ENCODE peak calls at places on chromosome 2, in seven cellular contexts. E is esophagus muscularis mucosa, U is K562, M is H1, J is HepG2, L is upper lobe of left lung, W is sigmoid colon. G is an unnamed sample.

GRCh38 chr2:68974251-68974650 is at the start of gene GKN1:
- DNase-seq in M (no peak), U (no peak), E (no peak), J (no peak), W (no peak), L (no peak), G (no peak)

GRCh38 chr2:49067971-49068370 is 86.3 kb downstream of the FSHR start:
- DNase-seq in U (no peak), J (no peak), E (no peak), M (no peak), W (no peak), L (no peak), G (no peak)

GRCh38 chr2:45458909-45459563 is 152.0 kb downstream of the SRBD1 start:
- DNase-seq in U (peak), J (peak), E (no peak), L (no peak), W (no peak), M (no peak), G (peak)

GRCh38 chr2:149094217-149095015 is 55.9 kb downstream of the LYPD6B start:
- DNase-seq in W (no peak), L (no peak), E (no peak), M (no peak), U (no peak), J (no peak), G (no peak)

GRCh38 chr2:28389399-28390240 is 3.0 kb upstream of the FOSL2 start:
- DNase-seq in E (no peak), L (no peak), W (peak), U (no peak), M (no peak), J (no peak), G (no peak)

GRCh38 chr2:9095226-9095625 is 91.7 kb upstream of the MBOAT2 start:
- DNase-seq in J (no peak), U (no peak), M (no peak), W (no peak), L (peak), E (no peak), G (no peak)

GRCh38 chr2:238895901-238896600 is 48.2 kb downstream of the TWIST2 start:
- DNase-seq in E (peak), J (peak), U (no peak), M (no peak), W (peak), L (peak), G (peak)

GRCh38 chr2:146721486-146721885 is 1123.3 kb upstream of the ACVR2A start:
- DNase-seq in L (no peak), E (no peak), M (no peak), W (no peak), U (no peak), J (no peak), G (no peak)

GRCh38 chr2:199716807-199717586 is 134.0 kb downstream of the FTCDNL1 start:
- DNase-seq in E (no peak), M (no peak), L (no peak), J (peak), W (no peak), U (no peak), G (no peak)

GRCh38 chr2:20620271-20620681 is 30.6 kb downstream of the HS1BP3 start:
- DNase-seq in L (no peak), J (no peak), U (no peak), E (no peak), M (no peak), W (peak), G (peak)

GRCh38 chr2:46493241-46493970 is 14.0 kb downstream of the TMEM247 start:
- DNase-seq in M (no peak), L (no peak), J (no peak), W (no peak), E (no peak), U (no peak), G (no peak)

GRCh38 chr2:219124379-219125110 is 36.1 kb downstream of the NHEJ1 start:
- DNase-seq in L (no peak), J (no peak), E (no peak), W (no peak), U (peak), M (no peak), G (peak)

GRCh38 chr2:63751901-63752300 is 89.8 kb upstream of the UGP2 start:
- DNase-seq in L (no peak), W (no peak), E (no peak), U (no peak), J (no peak), M (no peak), G (no peak)

GRCh38 chr2:133097666-133098065 is 427.7 kb upstream of the LYPD1 start:
- DNase-seq in M (no peak), L (no peak), U (no peak), J (no peak), E (no peak), W (no peak), G (no peak)

GRCh38 chr2:70173520-70173919 is 17.3 kb downstream of the C2orf42 start:
- DNase-seq in U (no peak), E (no peak), M (no peak), L (no peak), J (no peak), W (no peak), G (no peak)

GRCh38 chr2:203175371-203175770 is 63.4 kb upstream of the CYP20A1 start:
- DNase-seq in L (no peak), E (no peak), M (no peak), J (no peak), W (no peak), U (no peak), G (no peak)

GRCh38 chr2:46146866-46147502 is 150.2 kb upstream of the EPAS1 start:
- DNase-seq in M (no peak), E (no peak), W (peak), J (no peak), L (no peak), U (no peak), G (no peak)

GRCh38 chr2:161134547-161135518 is 25.4 kb upstream of the TANK start:
- DNase-seq in M (no peak), U (no peak), L (no peak), E (no peak), J (peak), W (no peak), G (no peak)

GRCh38 chr2:128595763-128596452 is 277.2 kb upstream of the HS6ST1 start:
- DNase-seq in E (no peak), W (peak), L (no peak), U (no peak), M (no peak), J (no peak), G (no peak)

GRCh38 chr2:221204699-221205098 is 367.4 kb downstream of the EPHA4 start:
- DNase-seq in L (no peak), E (no peak), M (no peak), U (no peak), W (no peak), J (no peak), G (no peak)

GRCh38 chr2:181074457-181074856 is 94.1 kb downstream of the UBE2E3 start:
- DNase-seq in L (no peak), E (no peak), W (no peak), U (no peak), M (no peak), J (no peak), G (no peak)

GRCh38 chr2:95385570-95385984 is 16.9 kb upstream of the FAHD2A start:
- DNase-seq in E (no peak), L (peak), W (peak), M (no peak), J (no peak), U (no peak), G (no peak)

GRCh38 chr2:151953467-151953866 is 125.2 kb upstream of the ARL5A start:
- DNase-seq in U (no peak), M (no peak), E (no peak), W (no peak), L (no peak), J (no peak), G (no peak)

GRCh38 chr2:46873632-46874068 is 42.0 kb downstream of the MCFD2 start:
- DNase-seq in J (peak), W (peak), L (no peak), E (peak), M (no peak), U (peak), G (peak)

GRCh38 chr2:96934831-96935545 is 51.4 kb downstream of the FAM178B start:
- DNase-seq in M (no peak), W (no peak), J (no peak), U (no peak), L (no peak), E (no peak), G (no peak)

GRCh38 chr2:48715042-48715899 is 40.3 kb downstream of the LHCGR start:
- DNase-seq in L (no peak), U (peak), M (no peak), E (no peak), J (no peak), W (peak), G (peak)

GRCh38 chr2:240136671-240137292 is 677 bp upstream of the COPS9 start:
- DNase-seq in L (peak), E (no peak), J (no peak), U (no peak), M (no peak), W (no peak), G (peak)

GRCh38 chr2:102735431-102736130 is 26.2 kb upstream of the TMEM182 start:
- DNase-seq in E (no peak), M (no peak), U (peak), J (peak), W (no peak), L (peak), G (peak)

GRCh38 chr2:152925540-152926448 is 207.4 kb downstream of the ARL6IP6 start:
- DNase-seq in W (peak), U (peak), L (no peak), J (peak), M (peak), E (no peak), G (peak)

GRCh38 chr2:675982-676646 is 1.1 kb downstream of the TMEM18 start:
- DNase-seq in U (peak), W (peak), M (peak), L (no peak), E (peak), J (peak), G (peak)

GRCh38 chr2:176657391-176657790 is 388.1 kb downstream of the MTX2 start:
- DNase-seq in E (no peak), L (no peak), W (no peak), J (no peak), M (no peak), U (no peak), G (no peak)

GRCh38 chr2:222861411-222862067 is 703 bp downstream of the ACSL3 start:
- DNase-seq in E (no peak), W (peak), U (peak), J (no peak), M (no peak), L (no peak), G (peak)

GRCh38 chr2:210756821-210757220 is 200.4 kb downstream of the CPS1 start:
- DNase-seq in M (no peak), E (no peak), W (no peak), U (no peak), L (no peak), J (no peak), G (no peak)

GRCh38 chr2:20501974-20502373 is 55.1 kb downstream of the RHOB start:
- DNase-seq in J (no peak), W (peak), E (no peak), L (no peak), U (peak), M (no peak), G (no peak)

GRCh38 chr2:100008960-100009359 is 133.4 kb downstream of the AFF3 start:
- DNase-seq in M (no peak), J (no peak), W (no peak), L (no peak), E (peak), U (no peak), G (no peak)

GRCh38 chr2:135996304-135996703 is 10.9 kb upstream of the DARS1 start:
- DNase-seq in J (no peak), W (no peak), U (no peak), E (no peak), L (no peak), M (no peak), G (no peak)

GRCh38 chr2:102110596-102111334 is 31.8 kb upstream of the IL1R1 start:
- DNase-seq in J (no peak), E (no peak), W (no peak), M (no peak), U (no peak), L (peak), G (no peak)

GRCh38 chr2:468631-469310 is 180.9 kb upstream of the ALKAL2 start:
- DNase-seq in W (no peak), L (peak), E (peak), M (no peak), U (no peak), J (no peak), G (no peak)

GRCh38 chr2:182885771-182886170 is 19.3 kb upstream of the FRZB start:
- DNase-seq in U (no peak), W (no peak), M (no peak), J (no peak), E (no peak), L (no peak), G (no peak)

DNA sequence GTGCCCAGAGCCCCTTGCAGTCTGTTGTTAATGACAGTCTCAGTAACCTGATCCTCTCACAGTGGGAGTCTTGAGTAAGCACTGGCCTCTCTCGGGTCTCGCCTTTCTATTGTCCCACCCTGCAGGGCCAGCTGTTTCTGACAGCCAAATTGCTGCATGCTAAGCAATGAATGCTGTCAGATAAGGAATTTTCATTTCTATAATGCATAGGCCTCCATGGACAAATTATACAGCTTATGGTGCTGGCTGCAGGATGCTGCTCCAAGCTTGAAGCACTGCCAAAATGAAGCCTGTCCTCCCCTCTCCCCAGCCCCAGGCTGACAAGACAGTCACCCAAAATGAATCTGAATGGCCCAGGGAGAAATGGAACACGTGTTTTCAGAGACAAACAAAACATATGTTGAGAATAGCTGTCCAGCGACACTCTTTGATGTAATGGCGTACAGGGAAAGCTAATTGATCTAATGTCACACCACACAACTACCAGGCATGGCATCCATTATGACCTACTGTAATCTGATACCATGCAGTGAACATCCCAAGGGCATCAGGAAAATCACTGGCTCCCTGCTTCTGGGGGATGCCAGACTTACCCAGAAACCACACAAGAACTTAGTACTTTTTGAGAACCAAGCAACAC is 36.8 kb downstream of the ACVR1 start:
- DNase-seq in M (peak), W (no peak), U (peak), E (no peak), J (peak), L (no peak), G (no peak)
- TF ChIP-seq EP300 in M (no peak), W (no peak), U (no peak), E (no peak), J (no peak), L (no peak), G (no peak)

DNA sequence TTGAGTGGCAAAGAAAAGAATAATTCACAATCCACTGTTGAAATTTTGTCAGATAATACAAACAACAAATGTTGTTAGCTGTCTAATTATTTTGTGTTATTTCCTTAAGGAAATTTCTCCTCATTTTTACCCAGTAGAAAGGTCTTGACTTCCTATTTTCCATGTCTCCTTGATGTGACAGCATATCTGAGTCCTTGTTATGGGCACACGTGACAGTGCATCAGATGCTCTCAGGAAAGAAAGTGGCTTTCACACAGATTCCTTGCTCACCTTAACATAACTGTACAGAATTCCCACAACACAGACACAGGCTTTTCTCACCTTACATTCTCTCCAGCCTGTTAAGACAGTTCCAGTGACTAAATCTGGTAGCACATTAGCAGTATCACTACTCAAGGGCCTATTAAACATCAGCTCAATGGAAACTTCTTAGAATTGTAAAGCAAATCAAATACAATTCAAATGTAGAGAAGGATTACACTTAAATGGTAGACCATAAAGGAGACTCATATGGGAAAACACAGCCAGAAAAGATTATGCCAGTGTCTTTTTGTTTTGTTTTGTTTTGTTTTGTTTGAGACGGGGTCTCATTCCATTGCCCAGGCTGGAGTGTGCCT is 30.2 kb upstream of the GPR55 start:
- DNase-seq in L (no peak), M (no peak), J (no peak), E (no peak), W (no peak), U (no peak), G (no peak)
- TF ChIP-seq POLR2AphosphoS5 in L (no peak), M (no peak), J (no peak), E (no peak), W (no peak), U (no peak), G (no peak)

GRCh38 chr2:42794271-42795046 is 2.1 kb upstream of the HAAO start:
- DNase-seq in E (no peak), L (no peak), W (no peak), J (peak), M (no peak), U (peak), G (peak)

GRCh38 chr2:42797281-42797680 is 4.9 kb upstream of the HAAO start:
- DNase-seq in M (no peak), L (no peak), E (no peak), W (no peak), J (no peak), U (no peak), G (no peak)

GRCh38 chr2:42795275-42795674 is 2.9 kb upstream of the HAAO start:
- DNase-seq in E (no peak), U (no peak), M (no peak), W (no peak), L (no peak), J (no peak), G (no peak)

GRCh38 chr2:42795871-42796301 is 3.5 kb upstream of the HAAO start:
- DNase-seq in E (no peak), M (no peak), W (no peak), U (no peak), J (no peak), L (no peak), G (no peak)

GRCh38 chr2:42796427-42797248 is 4.3 kb upstream of the HAAO start:
- DNase-seq in J (no peak), L (no peak), U (no peak), W (no peak), E (no peak), M (no peak), G (no peak)
- TF ChIP-seq EP300 in J (no peak), L (no peak), U (no peak), W (no peak), E (no peak), M (no peak), G (no peak)

GRCh38 chr2:226158229-226158628 is 641.4 kb downstream of the IRS1 start:
- DNase-seq in E (no peak), L (no peak), U (no peak), W (no peak), M (no peak), J (no peak), G (no peak)
- TF ChIP-seq POLR2AphosphoS5 in E (no peak), L (no peak), U (no peak), W (no peak), M (no peak), J (no peak), G (no peak)

GRCh38 chr2:12192762-12193161 is 446.3 kb downstream of the LPIN1 start:
- DNase-seq in U (no peak), M (no peak), E (no peak), W (no peak), L (no peak), J (no peak), G (no peak)

GRCh38 chr2:12196495-12196894 is 450.1 kb downstream of the LPIN1 start:
- DNase-seq in L (no peak), W (no peak), M (no peak), J (no peak), E (no peak), U (no peak), G (no peak)

GRCh38 chr2:12199661-12200258 is 453.3 kb downstream of the LPIN1 start:
- DNase-seq in M (no peak), U (no peak), W (no peak), L (no peak), E (no peak), J (no peak), G (no peak)

GRCh38 chr2:12197133-12197532 is 450.7 kb downstream of the LPIN1 start:
- DNase-seq in E (no peak), W (no peak), L (no peak), J (no peak), M (no peak), U (no peak), G (no peak)

DNA sequence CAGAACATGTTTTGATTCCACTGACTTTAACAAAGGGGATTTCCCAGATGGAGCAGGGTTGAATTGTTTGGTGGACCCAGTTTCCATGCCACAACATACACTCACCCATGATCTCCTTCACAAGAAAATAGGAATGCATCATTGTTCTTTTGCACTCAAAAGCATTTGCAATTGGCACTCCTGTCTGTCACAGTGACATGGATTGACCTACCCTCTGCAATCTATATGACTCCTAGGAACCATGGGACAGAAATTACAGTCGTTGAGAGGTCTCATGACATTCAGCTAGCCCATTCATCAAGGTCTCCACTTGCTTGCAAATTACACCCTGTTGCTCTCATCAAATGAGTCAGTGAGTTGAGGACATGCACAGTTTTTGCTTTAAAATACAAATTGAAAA is 448.5 kb downstream of the LPIN1 start:
- DNase-seq in M (no peak), E (no peak), J (no peak), L (no peak), U (no peak), W (no peak), G (no peak)
- TF ChIP-seq EP300 in M (no peak), E (no peak), J (no peak), L (no peak), U (no peak), W (no peak), G (no peak)

DNA sequence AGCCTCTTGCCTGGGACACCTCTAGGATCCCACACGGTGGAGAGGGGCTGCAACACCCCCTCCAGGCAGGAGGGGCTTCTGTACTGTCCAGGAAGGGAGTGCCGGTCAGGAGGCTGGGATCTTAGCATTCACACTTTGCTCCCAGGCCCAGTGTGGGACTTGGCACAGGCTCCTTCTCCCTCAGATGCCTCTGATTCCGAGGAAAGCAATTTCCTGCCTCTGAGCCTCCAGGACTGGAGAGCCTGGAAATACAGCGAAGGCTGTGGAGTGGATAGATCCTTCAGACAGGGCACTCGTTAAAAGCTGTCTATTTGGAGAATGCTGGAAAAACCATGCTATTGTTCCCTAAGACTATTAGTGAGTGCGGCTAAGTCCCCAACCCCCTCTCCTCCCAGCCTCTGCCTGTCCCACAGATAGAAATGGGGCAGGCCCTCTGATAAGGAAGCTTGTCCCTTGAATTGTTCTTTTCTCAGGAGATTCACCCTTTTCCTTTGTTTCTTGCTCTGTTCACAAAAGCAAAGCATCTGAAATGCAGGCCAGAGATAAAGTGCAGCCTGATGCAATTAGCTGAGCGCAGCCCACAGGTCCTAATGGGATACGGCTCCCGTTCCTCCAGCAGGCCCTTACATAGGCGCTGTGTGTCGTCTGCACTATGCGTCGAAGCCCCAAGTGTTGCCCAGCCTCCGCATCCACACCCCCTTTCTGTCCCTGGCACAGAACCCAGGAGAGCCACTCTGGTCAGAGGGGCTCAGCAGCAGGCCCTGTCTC is 252.2 kb downstream of the KLHL29 start:
- DNase-seq in U (no peak), L (no peak), J (no peak), M (no peak), E (no peak), W (no peak), G (no peak)
- TF ChIP-seq POLR2AphosphoS5 in U (no peak), L (no peak), J (no peak), M (no peak), E (no peak), W (no peak), G (no peak)